ENCODE peak calls at places on chromosomes 12 and 14, in six cellular contexts. Q is H4; R is NCI-H1092; Z is AG09319; P is activated T-cell treated with anti-CD3 and anti-CD28 coated beads, Interleukin-2, amount 50 U/mL, for 4 hours; V is posterior cingulate gyrus. X is an unnamed sample.

GRCh38 chr12:67354966-67355365 is 85.8 kb downstream of the CAND1 start:
- DNase-seq in Q (no peak), R (no peak), Z (no peak), P (no peak), V (no peak), X (no peak)

GRCh38 chr14:30993071-30993470 is 32.4 kb upstream of the AP4S1 start:
- DNase-seq in Q (no peak), R (no peak), Z (no peak), P (no peak), V (no peak), X (no peak)

GRCh38 chr12:3035815-3036702 is 41.1 kb upstream of the TSPAN9 start:
- DNase-seq in Q (no peak), R (no peak), Z (no peak), P (no peak), V (peak), X (no peak)

GRCh38 chr14:98177551-98177950 is 1094.4 kb downstream of the BCL11B start:
- DNase-seq in Q (no peak), R (no peak), Z (no peak), P (peak), V (no peak), X (no peak)

GRCh38 chr14:100074431-100075100 is 9.3 kb downstream of the EVL start:
- DNase-seq in Q (no peak), R (no peak), Z (no peak), P (no peak), V (no peak), X (no peak)

GRCh38 chr14:102683399-102684275 is 91.2 kb downstream of the RCOR1 start:
- DNase-seq in Q (no peak), R (no peak), Z (no peak), P (no peak), V (no peak), X (no peak)

GRCh38 chr12:109542876-109543275 is 30.4 kb downstream of the MMAB start:
- DNase-seq in Q (no peak), R (no peak), Z (no peak), P (no peak), V (no peak), X (no peak)

GRCh38 chr12:111441107-111441928 is 35.6 kb downstream of the SH2B3 start:
- DNase-seq in Q (no peak), R (no peak), Z (no peak), P (no peak), V (no peak), X (no peak)

GRCh38 chr12:29783773-29784666 is at the start of gene TMTC1:
- DNase-seq in Q (peak), R (peak), Z (no peak), P (no peak), V (peak), X (no peak)

GRCh38 chr14:24612186-24612585 is 2.7 kb upstream of the GZMH start:
- DNase-seq in Q (no peak), R (no peak), Z (no peak), P (no peak), V (no peak), X (no peak)

GRCh38 chr12:118315821-118316220 is 56.9 kb downstream of the TAOK3 start:
- DNase-seq in Q (no peak), R (no peak), Z (no peak), P (no peak), V (no peak), X (no peak)

GRCh38 chr14:99407416-99407815 is 73.2 kb downstream of the SETD3 start:
- DNase-seq in Q (no peak), R (no peak), Z (no peak), P (no peak), V (no peak), X (no peak)

GRCh38 chr12:31234955-31235867 is 90.7 kb downstream of the SINHCAF start:
- DNase-seq in Q (peak), R (peak), Z (no peak), P (no peak), V (no peak), X (no peak)

GRCh38 chr12:64186789-64187188 is 35.3 kb downstream of the KICS2 start:
- DNase-seq in Q (no peak), R (no peak), Z (no peak), P (no peak), V (no peak), X (no peak)

GRCh38 chr12:132129007-132129406 is 15.1 kb downstream of the DDX51 start:
- DNase-seq in Q (no peak), R (no peak), Z (no peak), P (no peak), V (no peak), X (no peak)

GRCh38 chr12:91133871-91134270 is 22.6 kb upstream of the LUM start:
- DNase-seq in Q (no peak), R (no peak), Z (no peak), P (no peak), V (no peak), X (no peak)

GRCh38 chr14:81859071-81859470 is 325.4 kb upstream of the SEL1L start:
- DNase-seq in Q (no peak), R (no peak), Z (no peak), P (no peak), V (no peak), X (no peak)

GRCh38 chr12:65800928-65801327 is 23.4 kb upstream of the HMGA2 start:
- DNase-seq in Q (no peak), R (no peak), Z (no peak), P (no peak), V (no peak), X (no peak)

GRCh38 chr12:49187184-49187583 is 1.7 kb downstream of the TUBA1A start:
- DNase-seq in Q (no peak), R (no peak), Z (peak), P (no peak), V (peak), X (peak)

GRCh38 chr12:110079477-110080400 is 31.4 kb upstream of the C12orf76 start:
- DNase-seq in Q (peak), R (no peak), Z (no peak), P (peak), V (peak), X (no peak)

GRCh38 chr14:105143451-105144230 is 24.9 kb downstream of the JAG2 start:
- DNase-seq in Q (no peak), R (no peak), Z (no peak), P (no peak), V (no peak), X (no peak)

GRCh38 chr14:42322486-42323284 is 716.0 kb downstream of the LRFN5 start:
- DNase-seq in Q (no peak), R (no peak), Z (no peak), P (no peak), V (no peak), X (no peak)

GRCh38 chr12:55700255-55701018 is 7.3 kb downstream of the ITGA7 start:
- DNase-seq in Q (peak), R (no peak), Z (no peak), P (no peak), V (no peak), X (no peak)

GRCh38 chr14:57291692-57292647 is 23.2 kb downstream of the AP5M1 start:
- DNase-seq in Q (no peak), R (no peak), Z (no peak), P (no peak), V (no peak), X (no peak)

GRCh38 chr12:104372048-104372720 is 68.6 kb downstream of the EID3 start:
- DNase-seq in Q (no peak), R (no peak), Z (no peak), P (no peak), V (no peak), X (no peak)

GRCh38 chr12:15863258-15863835 is 18.8 kb upstream of the STRAP start:
- DNase-seq in Q (peak), R (no peak), Z (no peak), P (no peak), V (no peak), X (no peak)

GRCh38 chr12:34406228-34406995 is 384.1 kb downstream of the ALG10 start:
- DNase-seq in Q (no peak), R (no peak), Z (no peak), P (peak), V (peak), X (no peak)

GRCh38 chr12:52669426-52669825 is 10.8 kb downstream of the KRT1 start:
- DNase-seq in Q (no peak), R (no peak), Z (no peak), P (no peak), V (no peak), X (no peak)

GRCh38 chr14:100788517-100789365 is 37.2 kb upstream of the MEG3 start:
- DNase-seq in Q (no peak), R (no peak), Z (no peak), P (no peak), V (no peak), X (no peak)

GRCh38 chr14:31080060-31080459 is 53.9 kb upstream of the STRN3 start:
- DNase-seq in Q (peak), R (no peak), Z (peak), P (no peak), V (no peak), X (no peak)

GRCh38 chr12:118103601-118104382 is at the start of gene VSIG10:
- DNase-seq in Q (peak), R (no peak), Z (peak), P (no peak), V (peak), X (no peak)